ENCODE peak calls at places on chromosome 10, in six cellular contexts. R, Q, A, N, G and J are unnamed samples. For H3K9me3, the result is how much of the 10 kb centered on the place peaks cover.

GRCh38 chr10:79434223-79434687 is 11.2 kb downstream of the ZCCHC24 start:
- DNase-seq in R (no peak), Q (no peak), A (peak), N (no peak), G (no peak), J (no peak)

GRCh38 chr10:46555366-46555712 is 1.1 kb downstream of the GPRIN2 start:
- DNase-seq in R (no peak), Q (no peak), A (no peak), N (no peak), G (no peak), J (peak)

GRCh38 chr10:120600871-120601644 is 144.0 kb downstream of the PLPP4 start:
- DNase-seq in R (no peak), Q (no peak), A (no peak), N (no peak), G (no peak), J (no peak)

GRCh38 chr10:118566911-118567310 is 28.5 kb downstream of the PRLHR start:
- DNase-seq in R (no peak), Q (no peak), A (no peak), N (no peak), G (no peak), J (no peak)

GRCh38 chr10:108783897-108784296 is 1139.4 kb downstream of the XPNPEP1 start:
- DNase-seq in R (no peak), Q (no peak), A (no peak), N (no peak), G (no peak), J (no peak)

GRCh38 chr10:13271552-13272163 is 28.2 kb downstream of the PHYH start:
- DNase-seq in R (peak), Q (peak), A (peak), N (peak), G (no peak), J (peak)

GRCh38 chr10:78783753-78784152 is 285.0 kb upstream of the ZMIZ1 start:
- DNase-seq in R (no peak), Q (no peak), A (no peak), N (no peak), G (no peak), J (no peak)

GRCh38 chr10:119643306-119644214 is 7.6 kb upstream of the BAG3 start:
- DNase-seq in R (no peak), Q (no peak), A (no peak), N (no peak), G (no peak), J (no peak)

GRCh38 chr10:74208081-74208480 is 57.1 kb downstream of the ADK start:
- DNase-seq in R (peak), Q (no peak), A (no peak), N (no peak), G (no peak), J (peak)

GRCh38 chr10:49568235-49568634 is 29.3 kb upstream of the ERCC6 start:
- DNase-seq in R (no peak), Q (no peak), A (no peak), N (no peak), G (no peak), J (no peak)

DNA sequence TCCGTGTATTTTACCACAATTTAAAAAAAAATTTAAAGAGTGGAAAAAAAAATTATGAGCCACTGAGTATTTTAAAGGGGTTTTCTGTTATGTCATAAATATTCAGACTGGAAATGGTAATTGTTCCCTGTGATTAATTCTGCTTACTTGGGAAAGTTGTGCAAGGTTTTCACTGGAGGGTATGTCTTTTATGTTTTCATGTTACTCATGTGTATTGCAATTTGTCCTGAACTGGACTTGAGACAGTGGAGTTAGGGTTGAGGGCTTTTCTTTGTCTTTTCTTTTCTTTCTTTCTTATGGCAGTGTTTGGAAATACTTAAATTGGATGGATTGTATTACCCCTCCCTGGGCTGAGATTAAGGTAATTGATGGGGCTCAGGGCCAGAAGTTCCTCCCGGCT is 257.7 kb downstream of the BAMBI start:
- DNase-seq in R (no peak), Q (no peak), A (no peak), N (no peak), G (no peak), J (no peak)
- H3K9me3 ChIP-seq in R (under half), Q (under half), A (under half), N (under half), G (under half), J (under half)

DNA sequence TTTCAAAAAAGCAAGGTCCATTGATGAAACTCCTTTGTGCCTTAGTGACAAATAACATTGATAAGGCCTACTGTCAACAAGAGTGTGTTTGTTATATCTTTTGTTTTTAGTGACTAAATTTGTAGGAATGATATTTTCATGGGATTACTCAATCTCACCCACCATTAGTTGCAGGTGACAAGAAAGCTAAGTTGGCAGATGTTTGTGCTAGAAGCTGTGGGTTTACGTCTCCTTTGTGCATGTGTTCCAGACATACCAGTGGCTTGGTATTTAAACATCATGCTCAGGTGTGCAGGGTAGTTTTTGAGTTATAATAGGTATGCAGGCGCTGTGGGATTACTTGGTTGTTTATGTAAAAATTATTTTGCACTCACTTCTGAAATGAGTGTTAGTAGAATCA is 178.6 kb downstream of the ANKRD30A start:
- DNase-seq in R (no peak), Q (no peak), A (no peak), N (no peak), G (no peak), J (no peak)
- H3K9me3 ChIP-seq in R (under half), Q (under half), A (under half), N (under half), G (under half), J (under half)

DNA sequence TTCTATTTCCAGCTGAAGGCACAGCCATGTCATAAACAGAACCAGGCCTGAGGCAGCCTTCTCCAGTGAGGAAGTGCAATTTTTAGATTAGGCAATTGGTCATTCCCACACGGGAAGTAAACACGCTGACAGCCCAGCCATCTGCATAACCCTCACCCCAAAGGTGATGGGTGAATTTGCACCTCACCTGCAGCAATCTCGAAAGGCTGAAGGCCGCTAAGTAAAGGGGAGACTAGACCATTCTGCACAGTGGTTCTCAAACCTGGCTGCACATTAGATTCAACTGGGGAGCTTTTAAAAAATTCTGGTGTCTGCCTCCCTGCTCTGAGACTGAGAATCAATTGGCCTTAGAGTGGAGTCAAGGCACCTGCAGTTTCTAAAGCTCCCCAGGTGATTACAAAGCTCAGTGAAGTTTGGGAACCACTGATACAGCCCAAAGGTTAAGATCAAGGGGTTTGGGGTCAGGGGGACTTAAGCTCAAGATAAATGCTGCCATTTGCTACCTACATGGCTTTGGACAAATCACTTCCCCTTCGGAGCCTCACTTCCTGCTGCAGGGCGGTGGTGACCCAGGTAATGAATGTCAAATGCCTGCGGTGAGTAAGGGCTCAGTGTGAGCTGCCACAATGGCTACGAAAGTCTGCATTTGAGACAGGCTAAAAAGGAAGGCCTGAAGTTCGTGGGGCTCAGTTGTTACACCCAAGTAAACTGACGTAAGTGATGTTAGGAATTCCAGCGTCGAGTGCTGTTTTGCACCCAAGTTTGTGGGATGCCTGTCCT is 72.4 kb downstream of the TLL2 start:
- DNase-seq in R (no peak), Q (no peak), A (no peak), N (no peak), G (no peak), J (no peak)
- H3K9me3 ChIP-seq in R (under half), Q (under half), A (under half), N (under half), G (under half), J (under half)

DNA sequence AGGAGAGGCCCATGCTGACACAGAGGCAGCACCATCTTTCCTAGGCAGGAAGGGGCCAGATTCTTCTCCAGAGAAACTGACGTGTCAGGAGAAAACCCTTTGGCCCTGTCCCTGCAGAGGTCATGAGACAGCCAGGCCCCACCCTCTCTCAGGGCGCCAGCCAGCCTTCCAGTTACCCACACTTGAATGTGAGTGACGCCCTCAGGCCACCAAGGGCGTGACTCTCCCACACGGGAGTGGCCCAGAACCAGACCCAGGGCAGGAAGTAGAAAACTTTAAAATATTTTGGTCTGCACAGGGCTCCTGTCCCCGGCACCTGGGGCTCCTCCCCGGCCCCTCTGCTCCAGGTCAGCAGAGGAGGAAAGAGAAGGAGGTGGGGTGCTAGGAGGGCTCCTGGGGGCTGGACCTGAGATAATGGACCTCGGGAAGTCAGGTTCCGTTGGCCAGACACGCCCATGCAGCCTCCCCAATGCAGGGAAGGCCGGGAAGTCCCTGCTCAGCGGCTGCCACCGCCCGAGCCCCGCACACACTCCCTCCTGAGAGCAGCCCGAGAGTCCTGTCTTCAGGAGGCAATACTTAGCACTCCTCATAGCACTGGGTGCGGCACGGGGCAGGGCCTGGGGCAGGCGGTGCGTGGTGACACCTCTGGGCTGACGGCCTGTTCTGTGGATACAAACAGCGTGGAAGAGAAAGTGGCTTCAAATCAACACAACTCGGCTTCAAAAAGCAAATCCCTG is 67.0 kb upstream of the CFAP46 start:
- DNase-seq in R (peak), Q (no peak), A (peak), N (no peak), G (no peak), J (peak)
- H3K9me3 ChIP-seq in R (under half), Q (under half), A (under half), N (under half), G (half or more), J (under half)

GRCh38 chr10:133555521-133555920 is 9.9 kb downstream of the SYCE1 start:
- DNase-seq in R (no peak), Q (no peak), A (no peak), N (no peak), G (no peak), J (no peak)
- H3K9me3 ChIP-seq in R (under half), Q (under half), A (under half), N (under half), G (under half), J (under half)

DNA sequence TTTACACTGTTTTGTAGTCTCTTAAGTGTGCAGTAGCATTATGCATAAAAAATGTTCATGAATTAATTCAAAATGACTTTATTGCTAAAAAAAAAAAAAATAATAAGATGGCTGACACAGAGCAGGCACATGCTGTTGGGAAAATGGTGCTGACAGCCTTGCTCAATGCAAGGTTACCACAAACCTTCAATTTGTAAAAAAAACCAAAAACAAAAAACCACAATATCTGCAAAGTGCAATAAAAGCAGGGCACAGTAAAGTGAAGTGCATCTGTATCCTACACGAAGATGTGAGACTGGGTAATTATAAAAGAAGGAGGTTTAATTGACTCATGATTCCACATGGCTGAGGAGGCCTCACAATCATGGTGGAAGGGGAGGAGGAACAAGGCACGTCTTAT is 185.8 kb downstream of the USP6NL start:
- DNase-seq in R (no peak), Q (no peak), A (no peak), N (peak), G (no peak), J (no peak)
- H3K9me3 ChIP-seq in R (under half), Q (under half), A (under half), N (under half), G (under half), J (under half)

GRCh38 chr10:42513921-42514320 is 124.4 kb downstream of the ZNF33B start:
- DNase-seq in R (no peak), Q (no peak), A (no peak), N (no peak), G (no peak), J (no peak)

GRCh38 chr10:42523098-42523497 is 115.3 kb downstream of the ZNF33B start:
- DNase-seq in R (no peak), Q (no peak), A (no peak), N (no peak), G (no peak), J (no peak)

GRCh38 chr10:42519079-42519478 is 119.3 kb downstream of the ZNF33B start:
- DNase-seq in R (no peak), Q (no peak), A (no peak), N (no peak), G (no peak), J (no peak)

DNA sequence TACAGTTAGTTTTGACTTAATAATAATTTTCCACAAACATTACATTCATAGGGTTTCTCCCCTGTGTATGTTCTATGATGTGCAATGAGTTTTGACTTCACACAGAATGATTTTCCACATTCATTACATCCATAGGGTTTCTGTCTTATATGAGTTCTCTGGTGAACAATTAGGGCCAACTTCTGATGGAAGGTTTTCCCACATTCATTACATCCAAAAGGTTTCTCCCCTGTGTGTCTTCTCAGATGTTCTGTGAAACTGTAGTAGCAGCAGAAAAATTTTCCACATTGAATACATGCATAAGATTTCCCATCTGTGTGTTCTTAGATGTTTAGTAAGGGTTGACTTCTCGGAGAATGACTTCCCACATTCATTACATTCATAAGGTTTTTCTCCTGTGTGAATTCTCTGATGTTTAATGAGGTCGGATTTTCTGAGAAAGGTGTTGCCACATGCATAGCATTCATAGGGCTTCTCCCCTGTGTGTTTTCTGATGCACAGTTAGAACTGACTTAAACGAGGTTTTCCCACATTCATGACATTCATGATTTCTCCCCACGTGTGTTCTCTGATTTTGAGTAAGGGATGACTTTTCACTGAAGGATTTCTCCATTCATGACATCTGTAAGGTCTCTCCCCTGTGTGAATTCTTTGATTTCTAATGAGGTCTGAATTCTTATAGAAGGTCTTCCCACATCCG is 118.5 kb downstream of the ZNF33B start:
- DNase-seq in R (no peak), Q (no peak), A (no peak), N (no peak), G (no peak), J (no peak)
- H3K9me3 ChIP-seq in R (half or more), Q (under half), A (under half), N (half or more), G (under half), J (half or more)